ENCODE peak calls at places on chromosomes 11 and 22, in six cellular contexts. S is colonic mucosa, T is tibial artery, L is body of pancreas, O is AG04450, W is neuronal stem cell. Z is an unnamed sample. For H3K9me3, the result is how much of the 10 kb centered on the place peaks cover.

GRCh38 chr11:46338636-46338987 is 8.7 kb upstream of the DGKZ start:
- DNase-seq in S (no peak), T (no peak), L (no peak), O (no peak), W (no peak), Z (no peak)

GRCh38 chr11:107562647-107563208 is 2.8 kb downstream of the ALKBH8 start:
- DNase-seq in S (no peak), T (no peak), L (no peak), O (no peak), W (no peak), Z (no peak)

GRCh38 chr22:46062971-46063631 is 86.1 kb upstream of the WNT7B start:
- DNase-seq in S (no peak), T (peak), L (peak), O (no peak), W (no peak), Z (no peak)

GRCh38 chr11:35009191-35009940 is 92.9 kb downstream of the PDHX start:
- DNase-seq in S (peak), T (no peak), L (peak), O (no peak), W (no peak), Z (no peak)

GRCh38 chr11:67369801-67370284 is 3.6 kb downstream of the CLCF1 start:
- DNase-seq in S (no peak), T (no peak), L (no peak), O (no peak), W (no peak), Z (no peak)

GRCh38 chr11:125591659-125592304 is 870 bp upstream of the STT3A start:
- DNase-seq in S (peak), T (peak), L (peak), O (no peak), W (no peak), Z (no peak)

GRCh38 chr11:66287256-66288137 is 1.4 kb downstream of the YIF1A start:
- DNase-seq in S (no peak), T (no peak), L (no peak), O (no peak), W (no peak), Z (no peak)

GRCh38 chr11:112539165-112539564 is 278.5 kb upstream of the PLET1 start:
- DNase-seq in S (no peak), T (no peak), L (no peak), O (no peak), W (no peak), Z (no peak)

GRCh38 chr22:31583861-31584485 is 78.0 kb downstream of the PISD start:
- DNase-seq in S (no peak), T (no peak), L (no peak), O (no peak), W (no peak), Z (no peak)

GRCh38 chr11:17013548-17014320 is 480 bp downstream of the PLEKHA7 start:
- DNase-seq in S (peak), T (no peak), L (peak), O (no peak), W (peak), Z (no peak)

GRCh38 chr11:60915250-60915914 is 1.4 kb downstream of the TMEM109 start:
- DNase-seq in S (peak), T (peak), L (peak), O (no peak), W (peak), Z (peak)

GRCh38 chr11:65918211-65919150 is at the start of gene C11orf68:
- DNase-seq in S (no peak), T (peak), L (no peak), O (no peak), W (no peak), Z (no peak)

GRCh38 chr11:84322211-84322610 is 1036.0 kb upstream of the CCDC90B start:
- DNase-seq in S (no peak), T (no peak), L (no peak), O (no peak), W (no peak), Z (no peak)

GRCh38 chr11:71384561-71384960 is 63.6 kb downstream of the DHCR7 start:
- DNase-seq in S (no peak), T (no peak), L (no peak), O (no peak), W (no peak), Z (no peak)

GRCh38 chr11:71386232-71386631 is 62.0 kb downstream of the DHCR7 start:
- DNase-seq in S (no peak), T (no peak), L (no peak), O (no peak), W (no peak), Z (no peak)

GRCh38 chr11:71387784-71388636 is 60.2 kb downstream of the DHCR7 start:
- DNase-seq in S (no peak), T (no peak), L (no peak), O (no peak), W (no peak), Z (no peak)

GRCh38 chr11:71383461-71383860 is 64.7 kb downstream of the DHCR7 start:
- DNase-seq in S (no peak), T (no peak), L (no peak), O (no peak), W (no peak), Z (no peak)

GRCh38 chr11:71385091-71385490 is 63.1 kb downstream of the DHCR7 start:
- DNase-seq in S (no peak), T (no peak), L (no peak), O (no peak), W (no peak), Z (no peak)
- H3K9me3 ChIP-seq in S (under half), T (under half), L (under half), O (under half), W (under half), Z (under half)

DNA sequence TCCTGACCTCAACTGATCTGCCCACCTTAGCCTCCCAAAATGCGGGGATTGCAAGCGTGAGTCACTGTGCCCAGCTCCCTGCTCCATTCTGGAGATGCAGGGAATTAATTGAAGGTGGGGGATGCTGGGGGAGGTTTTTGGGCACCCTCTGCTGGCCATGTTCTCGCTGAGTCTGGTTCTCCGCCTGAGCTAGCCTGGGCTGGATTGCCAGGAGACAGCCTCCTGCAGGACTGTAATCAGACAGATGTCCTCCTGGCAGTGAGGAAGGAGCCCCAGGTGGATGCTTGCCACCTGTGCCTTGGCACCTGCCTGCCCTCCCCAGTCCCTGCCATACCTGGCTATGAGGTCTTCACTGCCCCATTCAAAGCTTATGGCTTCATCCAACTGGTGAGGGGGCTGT is 5.4 kb downstream of the MTFP1 start:
- DNase-seq in S (no peak), T (no peak), L (no peak), O (no peak), W (no peak), Z (no peak)
- H3K27ac ChIP-seq in S (no peak), T (no peak), L (no peak), O (no peak), W (no peak), Z (no peak)

GRCh38 chr11:3356858-3357257 is 22.1 kb downstream of the ZNF195 start:
- DNase-seq in S (no peak), T (no peak), L (no peak), O (no peak), W (no peak), Z (no peak)
- H3K9me3 ChIP-seq in S (under half), T (under half), L (under half), O (half or more), W (half or more), Z (under half)

GRCh38 chr11:2140411-2141400 is 1.5 kb upstream of the IGF2 start:
- DNase-seq in S (no peak), T (no peak), L (no peak), O (no peak), W (no peak), Z (no peak)

GRCh38 chr11:2144549-2145220 is 5.5 kb upstream of the IGF2 start:
- DNase-seq in S (no peak), T (no peak), L (no peak), O (no peak), W (no peak), Z (no peak)

GRCh38 chr11:2143652-2144548 is 4.7 kb upstream of the IGF2 start:
- DNase-seq in S (no peak), T (no peak), L (no peak), O (no peak), W (no peak), Z (no peak)

GRCh38 chr11:2142300-2142759 is 3.1 kb upstream of the IGF2 start:
- DNase-seq in S (no peak), T (no peak), L (no peak), O (no peak), W (no peak), Z (no peak)

DNA sequence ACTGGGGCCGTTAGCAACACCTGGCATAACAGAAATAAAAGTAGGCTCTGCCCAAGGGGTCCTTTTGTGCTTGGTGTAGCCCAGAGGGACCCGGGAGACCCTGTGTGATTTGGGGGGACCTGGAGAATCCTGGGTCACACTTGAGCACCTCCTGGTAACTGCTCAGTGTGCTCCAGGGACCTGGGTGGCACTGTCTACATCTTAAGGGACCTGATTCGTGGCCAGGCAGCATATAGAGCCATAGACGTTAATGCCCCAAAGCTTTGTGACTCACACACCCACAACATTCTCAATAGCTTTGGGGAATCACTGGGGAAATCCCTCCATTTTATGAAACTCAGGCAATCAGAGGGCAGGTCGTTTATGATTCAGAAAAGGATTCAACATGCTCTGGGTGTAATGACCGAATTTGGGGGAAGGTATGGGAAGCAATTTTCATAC is 3.6 kb upstream of the IGF2 start:
- DNase-seq in S (no peak), T (no peak), L (no peak), O (no peak), W (no peak), Z (no peak)
- H3K27ac ChIP-seq in S (no peak), T (no peak), L (no peak), O (no peak), W (no peak), Z (no peak)

DNA sequence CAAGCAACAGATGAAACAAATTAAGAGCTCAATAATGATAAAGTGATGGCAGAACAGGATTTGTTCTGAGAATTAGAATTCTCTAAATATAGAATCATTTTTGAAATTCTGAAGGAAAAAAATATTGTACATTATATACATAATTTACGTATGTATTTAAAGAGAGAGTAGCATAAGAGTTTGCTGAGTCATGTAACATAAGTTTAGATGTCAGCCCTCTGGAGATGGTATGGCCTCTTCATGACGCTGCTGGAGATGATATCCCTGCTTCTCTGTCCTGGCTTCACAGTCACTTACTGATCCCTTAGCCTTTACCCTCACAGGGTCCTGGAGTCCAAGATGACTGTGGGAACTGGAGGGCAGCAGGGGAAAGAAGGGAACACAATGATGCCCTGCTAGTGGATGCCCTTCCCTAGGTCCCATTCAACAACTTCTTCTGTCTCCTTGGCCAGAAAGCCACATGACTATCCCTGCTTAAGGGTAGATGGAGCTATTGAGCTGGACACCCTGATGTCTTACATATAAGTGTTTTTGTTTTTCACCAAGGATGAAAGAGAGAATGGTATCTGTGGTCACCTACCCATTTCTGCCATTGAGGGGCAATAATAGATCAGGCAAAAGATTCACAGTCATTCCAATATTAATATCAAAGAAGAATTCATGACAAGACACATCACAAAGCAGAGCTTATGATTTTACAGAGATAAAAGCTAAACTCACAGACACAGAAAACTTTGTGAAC is 753.1 kb downstream of the TBC1D22A start:
- DNase-seq in S (no peak), T (no peak), L (no peak), O (no peak), W (no peak), Z (no peak)
- H3K9me3 ChIP-seq in S (under half), T (under half), L (under half), O (under half), W (under half), Z (under half)

GRCh38 chr22:36862251-36863242 is 1.7 kb downstream of the NCF4 start:
- DNase-seq in S (no peak), T (peak), L (no peak), O (no peak), W (no peak), Z (no peak)
- H3K27ac ChIP-seq in S (peak), T (no peak), L (peak), O (no peak), W (no peak), Z (no peak)

GRCh38 chr11:114617157-114618124 is 21.9 kb upstream of the NXPE4 start:
- DNase-seq in S (peak), T (no peak), L (no peak), O (no peak), W (no peak), Z (no peak)
- H3K9me3 ChIP-seq in S (under half), T (under half), L (under half), O (under half), W (under half), Z (under half)

GRCh38 chr11:99170606-99171005 is 149.9 kb downstream of the CNTN5 start:
- DNase-seq in S (no peak), T (no peak), L (no peak), O (no peak), W (no peak), Z (no peak)
- H3K27ac ChIP-seq in S (no peak), T (no peak), L (no peak), O (no peak), W (no peak), Z (no peak)

DNA sequence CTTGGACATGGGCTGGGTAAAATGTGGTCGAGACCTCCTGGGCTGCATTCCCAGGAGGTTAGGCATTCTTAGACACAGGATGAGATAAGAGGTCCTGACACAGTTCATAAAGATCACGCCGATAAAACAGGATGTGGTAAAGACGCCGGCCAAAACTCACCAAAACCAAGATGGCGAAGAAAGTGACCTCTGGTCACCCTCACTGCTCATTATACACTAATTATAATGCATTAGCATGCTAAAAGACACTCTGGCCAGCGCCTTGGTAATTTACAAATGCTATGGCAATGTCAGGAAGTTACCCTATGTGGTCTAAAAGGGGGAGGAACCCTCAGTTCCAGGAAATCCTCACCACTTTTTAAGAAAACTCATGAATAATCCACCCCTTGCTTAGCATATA is 983.3 kb downstream of the OPCML start:
- DNase-seq in S (no peak), T (no peak), L (no peak), O (no peak), W (no peak), Z (no peak)
- H3K9me3 ChIP-seq in S (under half), T (under half), L (under half), O (under half), W (under half), Z (under half)

GRCh38 chr11:104352036-104352435 is 188.1 kb upstream of the PDGFD start:
- DNase-seq in S (no peak), T (no peak), L (no peak), O (no peak), W (no peak), Z (no peak)
- H3K27ac ChIP-seq in S (no peak), T (no peak), L (no peak), O (no peak), W (no peak), Z (no peak)

Z was measured in right atrium auricular region.